ENCODE peak calls at places on chromosome 14, in eight cellular contexts. U, A, P, L, Y, J, M and K are unnamed samples.

GRCh38 chr14:57865066-57865449 is 834 bp downstream of the SLC35F4 start:
- DNase-seq in U (no peak), A (no peak), P (no peak), L (no peak), Y (no peak), J (no peak), M (no peak), K (no peak)

GRCh38 chr14:72888636-72889201 is 5.2 kb downstream of the DPF3 start:
- DNase-seq in U (no peak), A (no peak), P (no peak), L (no peak), Y (no peak), J (no peak), M (no peak), K (no peak)

GRCh38 chr14:81625343-81625742 is 91.7 kb upstream of the SEL1L start:
- DNase-seq in U (no peak), A (no peak), P (no peak), L (peak; percentile 40), Y (no peak), J (no peak), M (peak; percentile 19), K (no peak)

GRCh38 chr14:61965030-61965745 is 203.0 kb downstream of the SNAPC1 start:
- DNase-seq in U (no peak), A (no peak), P (no peak), L (no peak), Y (no peak), J (no peak), M (no peak), K (no peak)

GRCh38 chr14:29925736-29926135 is 1.9 kb downstream of the PRKD1 start:
- DNase-seq in U (no peak), A (no peak), P (no peak), L (no peak), Y (no peak), J (no peak), M (no peak), K (no peak)

GRCh38 chr14:99744873-99745224 is 48.4 kb upstream of the EML1 start:
- DNase-seq in U (no peak), A (no peak), P (no peak), L (no peak), Y (no peak), J (no peak), M (no peak), K (no peak)

GRCh38 chr14:104600141-104600643 is 4.4 kb downstream of the TMEM179 start:
- DNase-seq in U (no peak), A (no peak), P (no peak), L (no peak), Y (no peak), J (no peak), M (no peak), K (no peak)

GRCh38 chr14:24605435-24606190 is 3.9 kb downstream of the GZMH start:
- DNase-seq in U (no peak), A (peak; percentile 9), P (peak; percentile 58), L (peak; percentile 73), Y (no peak), J (peak; percentile 82), M (no peak), K (peak; percentile 64)

GRCh38 chr14:57266060-57266459 is 2.6 kb downstream of the EXOC5 start:
- DNase-seq in U (no peak), A (no peak), P (no peak), L (no peak), Y (no peak), J (no peak), M (no peak), K (no peak)

GRCh38 chr14:105085766-105086165 is 20.5 kb upstream of the GPR132 start:
- DNase-seq in U (no peak), A (no peak), P (no peak), L (peak; percentile 18), Y (peak; percentile 79), J (no peak), M (no peak), K (no peak)

GRCh38 chr14:104373055-104373854 is 206.3 kb upstream of the C14orf180 start:
- DNase-seq in U (no peak), A (no peak), P (no peak), L (no peak), Y (no peak), J (no peak), M (no peak), K (no peak)

GRCh38 chr14:94401083-94401482 is 12.7 kb upstream of the SERPINA1 start:
- DNase-seq in U (no peak), A (no peak), P (no peak), L (no peak), Y (no peak), J (no peak), M (no peak), K (no peak)

GRCh38 chr14:54784657-54785056 is 118.0 kb downstream of the GCH1 start:
- DNase-seq in U (no peak), A (no peak), P (no peak), L (no peak), Y (no peak), J (no peak), M (no peak), K (no peak)

GRCh38 chr14:53278602-53279506 is 125.7 kb upstream of the DDHD1 start:
- DNase-seq in U (no peak), A (no peak), P (no peak), L (no peak), Y (no peak), J (no peak), M (no peak), K (no peak)

GRCh38 chr14:59254911-59255545 is 66.6 kb downstream of the DAAM1 start:
- DNase-seq in U (no peak), A (no peak), P (no peak), L (peak; percentile 11), Y (no peak), J (no peak), M (no peak), K (no peak)

GRCh38 chr14:94540031-94540794 is 21.0 kb upstream of the SERPINA4 start:
- DNase-seq in U (no peak), A (no peak), P (no peak), L (no peak), Y (peak; percentile 73), J (no peak), M (no peak), K (no peak)